ENCODE peak calls at places on chromosomes 5 and 9, in four cellular contexts. I is IMR-90, S is H1, M is mesendoderm. T is an unnamed sample.

GRCh38 chr5:2761921-2762488 is 10.5 kb upstream of the IRX2 start:
- DNase-seq in M (peak; percentile 32), I (no peak), S (no peak), T (no peak)

GRCh38 chr5:995318-995717 is 13.3 kb upstream of the NKD2 start:
- DNase-seq in S (no peak), I (no peak), M (no peak), T (no peak)

GRCh38 chr5:55108651-55109050 is 6.2 kb downstream of the GZMA start:
- DNase-seq in M (no peak), S (no peak), I (no peak), T (no peak)

GRCh38 chr5:24539625-24540024 is 105.2 kb downstream of the CDH10 start:
- DNase-seq in M (no peak), S (no peak), I (no peak), T (no peak)

GRCh38 chr5:38853753-38854470 is 8.1 kb downstream of the OSMR start:
- DNase-seq in S (no peak), I (peak; percentile 94), M (peak; percentile 25), T (no peak)

GRCh38 chr5:167440846-167441245 is 850.6 kb upstream of the WWC1 start:
- DNase-seq in M (no peak), S (no peak), I (no peak), T (no peak)

GRCh38 chr5:65623482-65623881 is 651 bp downstream of the TRIM23 start:
- DNase-seq in M (no peak), S (no peak), I (no peak), T (no peak)

GRCh38 chr9:116049506-116049905 is 104.1 kb upstream of the PAPPA start:
- DNase-seq in S (no peak), I (no peak), M (no peak), T (no peak)

GRCh38 chr9:129333961-129334743 is 156.1 kb upstream of the IER5L start:
- DNase-seq in M (peak; percentile 100), S (peak; percentile 87), I (peak; percentile 92), T (peak; percentile 99)

GRCh38 chr5:149418910-149419531 is 39.9 kb upstream of the IL17B start:
- DNase-seq in S (no peak), I (no peak), M (no peak), T (no peak)

GRCh38 chr5:126967808-126968466 is 62.4 kb downstream of the MARCHF3 start:
- DNase-seq in I (no peak), S (no peak), M (no peak), T (no peak)

GRCh38 chr9:21455320-21455719 is 15.1 kb downstream of the IFNA1 start:
- DNase-seq in M (peak; percentile 72), I (peak; percentile 25), S (no peak), T (peak; percentile 54)

GRCh38 chr5:122053181-122054109 is 24.6 kb downstream of the LOX start:
- DNase-seq in S (no peak), M (no peak), I (peak; percentile 40), T (no peak)

GRCh38 chr5:54062958-54063357 is 247.4 kb downstream of the ARL15 start:
- DNase-seq in S (no peak), M (peak; percentile 31), I (peak; percentile 78), T (no peak)

GRCh38 chr9:32955655-32956478 is 45.6 kb downstream of the APTX start:
- DNase-seq in I (no peak), S (peak; percentile 52), M (no peak), T (peak; percentile 54)

GRCh38 chr9:131397100-131397790 is 3.4 kb downstream of the PRRC2B start:
- DNase-seq in S (peak; percentile 61), M (peak; percentile 96), I (peak; percentile 48), T (peak; percentile 60)

GRCh38 chr9:126293522-126293889 is 33.1 kb upstream of the MVB12B start:
- DNase-seq in S (no peak), M (peak; percentile 28), I (no peak), T (no peak)

GRCh38 chr5:125847561-125847960 is 575.6 kb upstream of the GRAMD2B start:
- DNase-seq in I (no peak), S (no peak), M (no peak), T (no peak)

GRCh38 chr5:1204693-1205242 is 3.4 kb downstream of the SLC6A19 start:
- DNase-seq in S (no peak), M (peak; percentile 51), I (peak; percentile 38), T (peak; percentile 60)

GRCh38 chr9:132026932-132027585 is 52.6 kb downstream of the MED27 start:
- DNase-seq in M (peak; percentile 90), S (peak; percentile 43), I (peak; percentile 74), T (peak; percentile 41)

GRCh38 chr5:19902316-19902934 is 85.6 kb downstream of the CDH18 start:
- DNase-seq in S (no peak), M (peak; percentile 77), I (no peak), T (peak; percentile 37)

GRCh38 chr5:149796025-149796424 is 65.9 kb downstream of the PPARGC1B start:
- DNase-seq in I (peak; percentile 36), M (no peak), S (no peak), T (no peak)

GRCh38 chr9:107375651-107376369 is 92.7 kb downstream of the RAD23B start:
- DNase-seq in M (peak; percentile 19), I (no peak), S (no peak), T (no peak)

GRCh38 chr5:59174248-59174844 is 591.5 kb downstream of the RAB3C start:
- DNase-seq in I (peak; percentile 87), M (peak; percentile 71), S (no peak), T (no peak)

GRCh38 chr5:93421987-93422391 is 159.0 kb downstream of the NR2F1-AS1 start:
- DNase-seq in M (peak; percentile 37), I (no peak), S (no peak), T (peak; percentile 55)
- H4K5ac ChIP-seq in M (no peak overlapping the region), I (no peak overlapping the region), S (no peak overlapping the region), T (no peak overlapping the region)

GRCh38 chr5:173848986-173849596 is 39.1 kb upstream of the CPEB4 start:
- DNase-seq in M (no peak), I (peak; percentile 24), S (no peak), T (no peak)
- H4K5ac ChIP-seq in M (no peak overlapping the region), I (no peak overlapping the region), S (no peak overlapping the region), T (no peak overlapping the region)

GRCh38 chr5:143402464-143403356 is 776 bp downstream of the NR3C1 start:
- DNase-seq in M (peak; percentile 79), I (peak; percentile 34), S (peak; percentile 65), T (peak; percentile 49)

GRCh38 chr5:143401253-143401845 is 2.1 kb downstream of the NR3C1 start:
- DNase-seq in S (no peak), I (peak; percentile 52), M (no peak), T (no peak)

GRCh38 chr5:143401846-143402463 is 1.5 kb downstream of the NR3C1 start:
- DNase-seq in M (peak; percentile 59), S (no peak), I (peak; percentile 20), T (no peak)

GRCh38 chr5:143399616-143400540 is 3.6 kb downstream of the NR3C1 start:
- DNase-seq in M (no peak), S (no peak), I (no peak), T (no peak)

DNA sequence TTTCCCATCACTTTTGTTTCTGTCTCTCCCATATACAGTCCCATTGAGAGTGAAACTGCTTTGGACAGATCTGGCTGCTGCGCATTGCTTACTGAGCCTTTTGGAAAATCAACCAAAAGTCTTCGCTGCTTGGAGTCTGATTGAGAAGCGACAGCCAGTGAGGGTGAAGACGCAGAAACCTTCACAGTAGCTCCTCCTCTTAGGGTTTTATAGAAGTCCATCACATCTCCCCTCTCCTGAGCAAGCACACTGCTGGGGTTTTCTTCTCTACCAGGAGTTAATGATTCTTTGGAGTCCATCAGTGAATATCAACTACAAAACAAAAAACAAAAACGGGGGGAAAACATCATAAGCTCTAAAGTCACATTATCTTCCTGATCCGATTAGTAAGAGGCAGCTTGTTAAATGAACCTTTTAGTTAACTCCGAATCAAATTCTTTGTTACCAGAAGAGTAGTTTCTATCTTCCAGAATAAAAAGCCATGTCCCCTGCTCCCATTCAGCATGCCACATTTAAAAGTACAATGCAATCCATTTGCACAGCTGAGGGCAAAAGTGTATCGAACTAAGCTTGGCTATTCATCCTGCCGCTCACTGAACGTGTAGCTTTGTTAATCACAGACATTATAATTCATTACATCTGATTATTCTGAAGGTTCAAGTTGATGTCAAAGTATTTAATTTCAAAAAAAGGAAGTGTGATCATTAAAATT is 2.8 kb downstream of the NR3C1 start:
- DNase-seq in S (no peak), I (peak; percentile 60), M (no peak), T (no peak)
- H4K5ac ChIP-seq in S (no peak overlapping the region), I (peak overlapping the region; percentile 49), M (no peak overlapping the region), T (no peak overlapping the region)

DNA sequence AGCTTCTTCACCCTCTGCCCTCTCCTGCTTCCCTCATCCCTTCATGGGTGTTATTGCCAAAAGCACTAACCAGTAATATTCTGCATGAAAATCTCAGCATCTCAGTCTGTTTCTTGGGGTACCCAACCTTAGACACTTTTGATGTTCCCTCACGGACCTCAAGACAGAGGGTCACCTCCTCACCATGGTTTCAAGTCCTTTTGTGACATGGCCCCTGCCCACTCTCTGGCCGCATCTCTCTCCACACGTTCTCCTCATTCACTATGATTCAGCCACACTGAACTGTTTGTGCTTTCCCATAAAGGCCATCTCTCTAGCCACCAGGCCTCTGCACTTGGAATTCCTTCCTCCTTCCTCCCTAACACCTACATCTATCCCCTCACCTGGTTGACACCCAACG is 111.5 kb upstream of the SPOCK1 start:
- DNase-seq in M (no peak), S (no peak), I (no peak), T (no peak)
- H4K5ac ChIP-seq in M (no peak overlapping the region), S (no peak overlapping the region), I (no peak overlapping the region), T (no peak overlapping the region)